ENCODE peak calls at places on chromosomes 13 and 19, in eight cellular contexts. O is activated CD4-positive, CD25-positive, alpha-beta regulatory T cell treated with anti-CD3 and anti-CD28 coated beads, Interleukin-2, amount 50 U/mL, for 16 hours; Q is midbrain; E is EL; R is HEK293T; Y is bronchial epithelial cell; P is naive thymus-derived CD4-positive, alpha-beta T cell; K is activated T-cell treated with anti-CD3 and anti-CD28 coated beads for 1 hour. J is an unnamed sample.

GRCh38 chr13:50119593-50119992 is 104.3 kb downstream of the KCNRG start:
- DNase-seq in Y (no peak), O (no peak), K (no peak), E (no peak), R (no peak), P (no peak), Q (no peak), J (no peak)

GRCh38 chr19:31214086-31214485 is 135.2 kb downstream of the TSHZ3 start:
- DNase-seq in O (peak), Q (no peak), R (no peak), P (peak), E (peak), K (peak), Y (peak), J (no peak)

GRCh38 chr13:66657165-66657895 is 572.8 kb downstream of the PCDH9 start:
- DNase-seq in O (no peak), R (no peak), P (no peak), E (peak), K (no peak), Y (peak), Q (peak), J (peak)

GRCh38 chr19:41951686-41952172 is 7.4 kb downstream of the RABAC1 start:
- DNase-seq in K (peak), Q (peak), R (peak), Y (peak), P (peak), O (peak), E (peak), J (peak)

GRCh38 chr19:6705931-6706632 is 14.4 kb downstream of the C3 start:
- DNase-seq in O (no peak), R (no peak), P (no peak), Y (no peak), Q (no peak), E (no peak), K (no peak), J (no peak)

GRCh38 chr19:33266971-33267484 is 35.3 kb downstream of the CEBPA start:
- DNase-seq in Q (no peak), K (no peak), O (no peak), P (no peak), R (no peak), Y (no peak), E (no peak), J (no peak)

GRCh38 chr19:35882074-35882832 is 13.9 kb downstream of the APLP1 start:
- DNase-seq in P (peak), Q (peak), O (no peak), E (peak), R (peak), Y (peak), K (no peak), J (peak)

GRCh38 chr13:99725644-99726043 is 224.4 kb downstream of the TM9SF2 start:
- DNase-seq in E (no peak), Y (no peak), P (no peak), Q (no peak), R (no peak), O (no peak), K (no peak), J (no peak)

GRCh38 chr19:45681391-45682015 is 10.2 kb downstream of the SNRPD2 start:
- DNase-seq in E (peak), P (peak), O (peak), R (peak), K (peak), Y (peak), Q (peak), J (peak)

GRCh38 chr19:35357867-35358573 is at the start of gene FFAR3:
- DNase-seq in Q (peak), P (peak), O (no peak), K (no peak), Y (peak), R (no peak), E (peak), J (no peak)

GRCh38 chr13:44448875-44449274 is 75.3 kb downstream of the SERP2 start:
- DNase-seq in O (no peak), Y (no peak), P (no peak), R (no peak), E (no peak), Q (no peak), K (no peak), J (no peak)

J was measured in G401.